ENCODE peak calls at places on chromosomes 7 and 10, in five cellular contexts. W is NCI-H146; J is D341Med; A is CD4-positive, alpha-beta T cell; U is nephron progenitor cell. C is an unnamed sample.

GRCh38 chr10:78752708-78753107 is 316.1 kb upstream of the ZMIZ1 start:
- DNase-seq in W (no peak), J (no peak), A (no peak), U (no peak), C (no peak)

GRCh38 chr7:103637726-103638125 is 191.7 kb upstream of the SLC26A5 start:
- DNase-seq in W (no peak), J (no peak), A (no peak), U (no peak), C (no peak)

GRCh38 chr7:23474098-23474828 is 4.0 kb upstream of the IGF2BP3 start:
- DNase-seq in W (peak), J (peak), A (no peak), U (peak), C (no peak)

GRCh38 chr10:77024456-77024855 is 613.2 kb downstream of the KCNMA1 start:
- DNase-seq in W (no peak), J (no peak), A (no peak), U (no peak), C (no peak)

GRCh38 chr10:121864168-121864567 is 63.7 kb downstream of the ATE1 start:
- DNase-seq in W (no peak), J (no peak), A (no peak), U (no peak), C (no peak)

GRCh38 chr7:351681-352480 is 61.9 kb downstream of the FOXL3 start:
- DNase-seq in W (no peak), J (no peak), A (peak), U (no peak), C (no peak)

GRCh38 chr7:7156663-7157062 is 25.7 kb upstream of the C1GALT1 start:
- DNase-seq in W (no peak), J (no peak), A (no peak), U (no peak), C (no peak)

GRCh38 chr7:79658304-79658703 is 204.8 kb upstream of the MAGI2 start:
- DNase-seq in W (no peak), J (no peak), A (no peak), U (no peak), C (no peak)

GRCh38 chr7:33836797-33837355 is 68.5 kb upstream of the BMPER start:
- DNase-seq in W (no peak), J (no peak), A (no peak), U (no peak), C (no peak)

GRCh38 chr7:152859781-152860191 is 100.2 kb downstream of the ACTR3B start:
- DNase-seq in W (peak), J (peak), A (no peak), U (no peak), C (no peak)

GRCh38 chr10:96910488-96911395 is 78.6 kb downstream of the LCOR start:
- DNase-seq in W (peak), J (peak), A (no peak), U (peak), C (no peak)

GRCh38 chr10:86664370-86665217 is 3.7 kb upstream of the LDB3 start:
- DNase-seq in W (no peak), J (no peak), A (no peak), U (no peak), C (no peak)

GRCh38 chr7:2106920-2107319 is 125.8 kb downstream of the MAD1L1 start:
- DNase-seq in W (no peak), J (no peak), A (no peak), U (no peak), C (no peak)

GRCh38 chr10:119309423-119309770 is 102.0 kb downstream of the GRK5 start:
- DNase-seq in W (no peak), J (no peak), A (no peak), U (no peak), C (no peak)

GRCh38 chr7:112386619-112387018 is 63.6 kb upstream of the IFRD1 start:
- DNase-seq in W (no peak), J (no peak), A (no peak), U (no peak), C (no peak)

GRCh38 chr7:55092186-55092976 is 73.6 kb downstream of the EGFR start:
- DNase-seq in W (no peak), J (no peak), A (no peak), U (no peak), C (no peak)

GRCh38 chr7:128931965-128932861 is 5.5 kb upstream of the IRF5 start:
- DNase-seq in W (no peak), J (no peak), A (no peak), U (no peak), C (no peak)

GRCh38 chr10:3132036-3133025 is 40.3 kb downstream of the PITRM1 start:
- DNase-seq in W (no peak), J (no peak), A (no peak), U (no peak), C (no peak)

GRCh38 chr7:32347244-32347828 is 142.8 kb downstream of the LSM5 start:
- DNase-seq in W (no peak), J (peak), A (no peak), U (peak), C (no peak)

GRCh38 chr10:117537904-117538524 is 4.5 kb upstream of the EMX2 start:
- DNase-seq in W (no peak), J (no peak), A (no peak), U (no peak), C (no peak)

GRCh38 chr7:11587814-11588213 is 244.2 kb downstream of the THSD7A start:
- DNase-seq in W (no peak), J (no peak), A (no peak), U (no peak), C (no peak)

GRCh38 chr7:113698556-113699220 is 220.1 kb downstream of the PPP1R3A start:
- DNase-seq in W (peak), J (peak), A (no peak), U (peak), C (no peak)

C was measured in cortex of kidney.